ENCODE peak calls at places on chromosomes 11 and 22, in nine cellular contexts. M is left cardiac atrium; K is Panc1; G is body of pancreas; P is mucosa of descending colon; A is GM23338; I is effector memory CD8-positive, alpha-beta T cell; F is GM12878; Y is esophagus mucosa. W is an unnamed sample.

GRCh38 chr11:12925520-12925919 is 83.6 kb upstream of the RASSF10 start:
- ATAC-seq in M (no peak), K (no peak), G (no peak), P (no peak), A (no peak), I (no peak), F (no peak), Y (no peak), W (no peak)

GRCh38 chr11:27097538-27097937 is 56.9 kb downstream of the BBOX1 start:
- ATAC-seq in M (no peak), K (no peak), G (no peak), P (no peak), A (no peak), I (no peak), F (no peak), Y (no peak), W (no peak)

GRCh38 chr11:69356703-69357457 is 62.9 kb downstream of the MYEOV start:
- ATAC-seq in M (no peak), K (no peak), G (no peak), P (no peak), A (no peak), I (no peak), F (no peak), Y (no peak), W (no peak)

GRCh38 chr11:45174963-45175362 is 28.5 kb downstream of the PRDM11 start:
- ATAC-seq in M (no peak), K (no peak), G (no peak), P (no peak), A (no peak), I (no peak), F (no peak), Y (no peak), W (no peak)

GRCh38 chr11:125344846-125345705 is 151.0 kb downstream of the FEZ1 start:
- ATAC-seq in M (no peak), K (no peak), G (no peak), P (no peak), A (no peak), I (no peak), F (no peak), Y (no peak), W (no peak)

GRCh38 chr11:95358516-95359322 is 127.7 kb upstream of the SESN3 start:
- ATAC-seq in M (peak), K (no peak), G (peak), P (no peak), A (no peak), I (no peak), F (no peak), Y (peak), W (no peak)

GRCh38 chr11:114604886-114605285 is 9.3 kb upstream of the NXPE4 start:
- ATAC-seq in M (no peak), K (no peak), G (no peak), P (no peak), A (no peak), I (no peak), F (no peak), Y (no peak), W (no peak)

GRCh38 chr22:44981857-44982256 is 27.9 kb downstream of the PHF21B start:
- ATAC-seq in M (no peak), K (no peak), G (no peak), P (no peak), A (no peak), I (no peak), F (no peak), Y (no peak), W (no peak)

GRCh38 chr11:117387992-117388765 is 60.5 kb downstream of the CEP164 start:
- ATAC-seq in M (no peak), K (no peak), G (no peak), P (no peak), A (no peak), I (no peak), F (no peak), Y (no peak), W (peak)

GRCh38 chr11:11320820-11321219 is 32.2 kb downstream of the CSNK2A3 start:
- ATAC-seq in M (peak), K (no peak), G (no peak), P (no peak), A (no peak), I (no peak), F (no peak), Y (no peak), W (no peak)

GRCh38 chr11:12330491-12331231 is 46.7 kb upstream of the PARVA start:
- ATAC-seq in M (no peak), K (peak), G (no peak), P (no peak), A (peak), I (no peak), F (no peak), Y (no peak), W (peak)

GRCh38 chr11:70476669-70477068 is 78.3 kb downstream of the CTTN start:
- ATAC-seq in M (no peak), K (peak), G (no peak), P (no peak), A (no peak), I (no peak), F (no peak), Y (no peak), W (no peak)

GRCh38 chr11:1073261-1073724 is 1.4 kb upstream of the MUC2 start:
- ATAC-seq in M (peak), K (peak), G (peak), P (peak), A (no peak), I (no peak), F (peak), Y (peak), W (peak)

GRCh38 chr11:35373284-35373933 is 45.9 kb downstream of the SLC1A2 start:
- ATAC-seq in M (peak), K (peak), G (peak), P (peak), A (no peak), I (peak), F (peak), Y (no peak), W (peak)

GRCh38 chr11:117314840-117315239 is 1.2 kb downstream of the BACE1 start:
- ATAC-seq in M (peak), K (no peak), G (no peak), P (no peak), A (peak), I (no peak), F (peak), Y (peak), W (no peak)

GRCh38 chr11:67057410-67057757 is 737 bp downstream of the RHOD start:
- ATAC-seq in M (peak), K (peak), G (peak), P (no peak), A (no peak), I (no peak), F (no peak), Y (no peak), W (no peak)

GRCh38 chr11:27720277-27720830 is 20.1 kb upstream of the BDNF start:
- ATAC-seq in M (no peak), K (no peak), G (no peak), P (peak), A (peak), I (no peak), F (no peak), Y (no peak), W (no peak)

GRCh38 chr11:134488913-134489312 is 76.9 kb upstream of the B3GAT1 start:
- ATAC-seq in M (no peak), K (no peak), G (no peak), P (no peak), A (no peak), I (peak), F (no peak), Y (no peak), W (no peak)

GRCh38 chr11:12803086-12803826 is 129.0 kb downstream of the TEAD1 start:
- ATAC-seq in M (no peak), K (no peak), G (no peak), P (no peak), A (peak), I (no peak), F (no peak), Y (no peak), W (no peak)

GRCh38 chr11:94147433-94147845 is 18.8 kb downstream of the PANX1 start:
- ATAC-seq in M (no peak), K (no peak), G (no peak), P (no peak), A (no peak), I (peak), F (peak), Y (no peak), W (no peak)

GRCh38 chr11:114236829-114237228 is 59.4 kb upstream of the NNMT start:
- ATAC-seq in M (peak), K (peak), G (no peak), P (no peak), A (no peak), I (no peak), F (no peak), Y (no peak), W (peak)

GRCh38 chr22:40202225-40202944 is 24.7 kb downstream of the TNRC6B start:
- ATAC-seq in M (no peak), K (no peak), G (no peak), P (no peak), A (peak), I (no peak), F (peak), Y (no peak), W (no peak)

GRCh38 chr11:777288-778255 is at the start of gene GATD1:
- ATAC-seq in M (peak), K (peak), G (peak), P (peak), A (peak), I (peak), F (peak), Y (peak), W (peak)

GRCh38 chr11:130202009-130202817 is 42.6 kb downstream of the ST14 start:
- ATAC-seq in M (no peak), K (no peak), G (no peak), P (no peak), A (no peak), I (no peak), F (peak), Y (no peak), W (no peak)

GRCh38 chr22:46780453-46780852 is 18.0 kb downstream of the TBC1D22A start:
- ATAC-seq in M (no peak), K (no peak), G (no peak), P (peak), A (no peak), I (no peak), F (no peak), Y (no peak), W (no peak)

GRCh38 chr22:44361391-44362126 is 48.8 kb upstream of the SHISAL1 start:
- ATAC-seq in M (no peak), K (no peak), G (no peak), P (no peak), A (no peak), I (no peak), F (no peak), Y (peak), W (no peak)

GRCh38 chr11:76248210-76248609 is 41.9 kb upstream of the WNT11 start:
- ATAC-seq in M (no peak), K (no peak), G (no peak), P (no peak), A (peak), I (no peak), F (peak), Y (no peak), W (peak)

GRCh38 chr22:28379075-28379806 is 300.4 kb downstream of the TTC28 start:
- ATAC-seq in M (no peak), K (no peak), G (no peak), P (no peak), A (no peak), I (no peak), F (no peak), Y (no peak), W (no peak)

GRCh38 chr22:29890760-29891159 is 7.8 kb downstream of the MTMR3 start:
- ATAC-seq in M (no peak), K (no peak), G (no peak), P (no peak), A (no peak), I (no peak), F (no peak), Y (no peak), W (no peak)

GRCh38 chr11:65555693-65556231 is 2.4 kb downstream of the LTBP3 start:
- ATAC-seq in M (peak), K (peak), G (no peak), P (no peak), A (no peak), I (no peak), F (no peak), Y (peak), W (peak)

GRCh38 chr11:96229354-96229973 is 113.5 kb downstream of the MAML2 start:
- ATAC-seq in M (no peak), K (no peak), G (no peak), P (no peak), A (peak), I (no peak), F (no peak), Y (no peak), W (peak)

GRCh38 chr11:2791521-2792375 is 92.0 kb upstream of the KCNQ1OT1 start:
- ATAC-seq in M (peak), K (no peak), G (no peak), P (peak), A (peak), I (peak), F (no peak), Y (peak), W (no peak)

GRCh38 chr11:117071344-117071787 is 26.9 kb downstream of the SIK3 start:
- ATAC-seq in M (peak), K (no peak), G (peak), P (peak), A (peak), I (no peak), F (no peak), Y (no peak), W (peak)

GRCh38 chr11:102304686-102305085 is 12.6 kb upstream of the BIRC3 start:
- ATAC-seq in M (no peak), K (no peak), G (no peak), P (no peak), A (no peak), I (no peak), F (no peak), Y (no peak), W (no peak)

GRCh38 chr11:48019230-48019584 is 38.8 kb downstream of the PTPRJ start:
- ATAC-seq in M (peak), K (peak), G (peak), P (peak), A (peak), I (peak), F (peak), Y (peak), W (peak)